ENCODE peak calls at places on chromosomes 5 and 9, in seven cellular contexts. S, D, B, T, G, U and P are unnamed samples.

GRCh38 chr5:176739461-176740051 is 70.8 kb upstream of the UNC5A start:
- DNase-seq in B (no peak), D (no peak), S (no peak), T (no peak), G (no peak), U (no peak), P (no peak)

GRCh38 chr5:141528401-141528984 is 39.6 kb downstream of the PCDHGC5 start:
- DNase-seq in D (no peak), T (no peak), G (no peak), S (peak), B (peak), U (no peak), P (no peak)

GRCh38 chr5:139919308-139919707 is 123.7 kb downstream of the PSD2 start:
- DNase-seq in S (peak), U (no peak), D (no peak), B (peak), G (no peak), T (no peak), P (no peak)

GRCh38 chr5:176695073-176695472 is 47.8 kb downstream of the TSPAN17 start:
- DNase-seq in S (no peak), T (no peak), B (no peak), D (no peak), G (no peak), U (no peak), P (no peak)

GRCh38 chr9:76576344-76576743 is 117.4 kb downstream of the GCNT1 start:
- DNase-seq in S (peak), B (peak), G (no peak), T (peak), U (no peak), D (no peak), P (peak)

GRCh38 chr9:127050152-127050551 is 72.3 kb downstream of the ANGPTL2 start:
- DNase-seq in U (no peak), B (no peak), T (no peak), G (no peak), S (no peak), D (no peak), P (no peak)

GRCh38 chr5:9059920-9060691 is 485.8 kb downstream of the SEMA5A start:
- DNase-seq in S (peak), B (peak), T (no peak), D (peak), U (no peak), G (no peak), P (peak)

GRCh38 chr9:133845659-133845947 is 107.5 kb upstream of the SARDH start:
- DNase-seq in T (no peak), S (no peak), D (no peak), G (no peak), B (no peak), U (no peak), P (no peak)

GRCh38 chr9:91558879-91559278 is 135.2 kb upstream of the NFIL3 start:
- DNase-seq in S (no peak), B (no peak), G (no peak), T (no peak), D (no peak), U (no peak), P (no peak)

GRCh38 chr5:5135957-5136676 is 4.0 kb upstream of the ADAMTS16 start:
- DNase-seq in T (no peak), S (no peak), D (peak), B (no peak), G (no peak), U (no peak), P (no peak)

GRCh38 chr5:3004361-3005080 is 253.0 kb upstream of the IRX2 start:
- DNase-seq in G (no peak), B (no peak), T (no peak), S (no peak), D (no peak), U (no peak), P (no peak)

GRCh38 chr5:24444439-24444838 is 200.3 kb downstream of the CDH10 start:
- DNase-seq in T (no peak), B (no peak), G (no peak), U (no peak), D (no peak), S (no peak), P (no peak)

GRCh38 chr5:119322312-119322947 is 33.4 kb upstream of the TNFAIP8 start:
- DNase-seq in G (no peak), B (no peak), S (no peak), D (no peak), U (no peak), T (no peak), P (no peak)

GRCh38 chr9:115008536-115008935 is 78.1 kb upstream of the TNFSF8 start:
- DNase-seq in D (peak), S (peak), G (peak), B (peak), U (no peak), T (no peak), P (peak)

GRCh38 chr5:158234323-158235158 is 375.6 kb upstream of the CLINT1 start:
- DNase-seq in D (no peak), S (no peak), B (peak), U (no peak), T (no peak), G (peak), P (no peak)

GRCh38 chr9:21557428-21557768 is 75.3 kb upstream of the IFNE start:
- DNase-seq in G (no peak), T (no peak), D (no peak), S (no peak), U (no peak), B (no peak), P (no peak)

GRCh38 chr9:21560281-21560745 is 78.2 kb upstream of the IFNE start:
- DNase-seq in B (no peak), S (no peak), D (no peak), G (no peak), T (no peak), U (no peak), P (no peak)

GRCh38 chr9:21558079-21558478 is 76.0 kb upstream of the IFNE start:
- DNase-seq in B (no peak), S (no peak), T (no peak), U (no peak), D (no peak), G (no peak), P (no peak)

GRCh38 chr9:21559402-21560280 is 77.5 kb upstream of the IFNE start:
- DNase-seq in T (no peak), B (peak), G (peak), D (peak), U (no peak), S (peak), P (peak)

DNA sequence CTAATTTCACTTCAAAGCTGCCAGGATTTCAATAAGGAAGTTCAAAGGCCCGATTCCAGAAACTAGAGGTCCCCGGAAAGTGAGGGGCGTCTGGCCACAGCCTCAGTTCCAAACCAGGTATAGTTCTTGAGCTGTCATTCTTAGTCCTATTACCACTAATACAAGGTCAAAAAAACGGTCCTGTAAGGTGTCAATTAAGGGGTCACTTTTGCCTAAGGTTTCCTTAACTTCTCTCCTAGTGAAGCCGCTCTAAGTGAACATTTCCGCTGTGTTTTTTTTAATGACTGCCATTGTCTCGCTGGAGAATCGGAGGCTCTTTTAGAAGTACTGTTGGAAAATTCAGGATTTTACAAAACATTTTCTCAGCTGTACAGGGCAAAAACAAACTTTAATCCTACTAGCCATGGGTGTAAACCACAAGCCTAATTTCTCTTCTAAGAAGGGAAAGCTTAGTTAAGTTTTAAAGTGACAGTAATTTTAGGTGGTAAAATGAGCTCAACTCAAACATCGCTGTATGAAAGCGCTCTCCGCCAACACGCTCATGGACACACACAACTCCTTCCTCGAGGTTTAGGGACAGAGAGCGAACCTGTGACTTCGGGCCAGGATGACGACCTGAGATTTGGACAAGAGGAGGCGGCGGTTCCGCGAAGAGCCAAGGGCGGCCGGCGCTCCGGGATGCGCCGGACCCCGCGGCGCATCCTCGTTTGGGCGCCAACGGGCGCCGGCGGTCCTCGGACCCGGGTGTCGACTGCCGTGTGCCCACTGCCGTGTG is 76.7 kb upstream of the IFNE start:
- DNase-seq in B (no peak), S (peak), T (no peak), G (peak), U (no peak), D (no peak), P (peak)
- TF ChIP-seq EZH2 in B (no peak), S (no peak), T (no peak), G (peak), U (no peak), D (no peak), P (no peak)

DNA sequence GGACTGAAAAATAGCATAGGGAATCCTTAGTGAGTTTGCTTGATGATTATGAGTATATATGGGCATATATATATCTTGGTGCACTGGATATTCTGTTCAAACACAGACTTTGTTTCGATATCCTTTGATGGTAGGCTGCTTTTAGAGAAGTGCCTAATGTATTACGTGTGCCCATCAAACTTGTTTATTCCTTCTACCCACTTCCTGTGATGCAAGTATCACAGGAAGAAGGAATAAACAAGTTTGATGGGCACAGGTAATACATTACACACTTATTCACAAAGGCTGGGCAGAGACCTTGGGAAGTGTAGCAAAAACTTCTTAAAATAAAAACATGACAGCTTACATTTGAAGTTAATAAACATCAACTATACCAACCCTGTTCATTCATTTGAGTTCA is 364.2 kb downstream of the CHSY3 start:
- DNase-seq in U (no peak), G (no peak), D (peak), S (no peak), B (no peak), T (no peak), P (no peak)
- H3K9ac ChIP-seq in U (no peak), G (no peak), D (no peak), S (no peak), B (no peak), T (no peak), P (no peak)

DNA sequence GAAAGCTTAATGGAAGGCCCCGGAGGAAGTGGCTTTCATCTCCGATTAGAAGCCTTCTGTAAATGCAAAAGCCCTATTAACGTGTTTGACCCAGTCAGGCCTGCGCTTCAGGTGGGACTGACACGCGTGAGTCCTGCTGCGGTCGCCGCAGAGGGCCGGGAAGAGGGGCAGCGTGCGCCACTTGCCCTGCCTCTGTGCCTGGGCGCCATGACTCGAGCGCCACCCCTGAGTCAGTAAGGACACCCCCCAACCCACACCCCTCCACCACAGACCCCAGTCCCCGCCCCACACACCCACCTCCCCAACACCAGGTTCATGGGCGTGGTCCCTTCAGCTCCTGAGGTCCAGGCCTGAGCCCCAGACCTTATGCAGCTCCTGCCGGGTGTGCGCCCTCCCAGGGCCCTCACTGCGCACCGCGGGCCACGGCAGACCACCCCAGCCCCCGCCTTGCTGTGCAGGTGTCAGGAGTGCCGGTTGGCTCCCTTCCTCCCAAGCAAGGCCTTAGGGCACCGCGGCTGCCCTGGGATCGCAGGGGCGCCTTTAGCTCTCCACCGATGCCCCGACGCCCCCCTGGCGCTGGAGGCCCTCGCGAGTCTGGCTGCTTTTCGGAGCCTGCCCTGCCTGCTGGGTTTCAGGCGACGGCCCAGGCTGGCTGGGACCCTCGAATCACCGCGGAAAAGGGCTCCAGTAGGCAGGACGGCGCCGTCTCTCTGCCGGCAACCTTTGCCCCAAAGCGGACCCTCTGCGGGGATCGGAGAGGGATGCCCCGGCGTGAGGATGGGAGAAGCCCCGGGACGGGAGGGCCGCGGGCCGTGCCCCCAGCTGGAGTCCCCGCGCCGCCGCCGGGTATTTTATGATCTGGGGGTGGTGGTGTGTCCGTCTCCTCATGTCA is 625 bp upstream of the OLFM1 start:
- DNase-seq in U (no peak), G (no peak), D (no peak), B (no peak), T (no peak), S (no peak), P (no peak)
- TF ChIP-seq EZH2 in U (no peak), G (no peak), D (no peak), B (peak), T (no peak), S (no peak), P (no peak)

DNA sequence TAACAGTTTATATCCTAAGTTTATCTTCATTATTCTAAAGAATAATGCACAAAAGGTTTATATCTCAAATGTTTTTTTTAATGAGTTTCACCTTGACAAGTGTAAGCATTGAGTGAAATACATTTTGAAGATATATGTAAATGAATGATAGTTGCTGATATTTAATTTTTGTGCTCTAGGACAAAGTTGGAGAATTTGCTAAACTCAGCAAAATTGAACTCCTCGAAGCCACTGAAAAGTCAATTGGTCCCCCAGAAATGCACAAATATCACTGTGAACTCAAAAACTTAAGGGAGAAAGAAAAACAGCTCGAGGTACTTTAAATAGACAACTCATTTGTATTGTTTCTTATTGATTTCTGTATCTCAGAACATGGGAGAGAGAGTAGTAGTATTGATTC is 19.5 kb downstream of the SMC5 start:
- DNase-seq in U (no peak), G (no peak), D (no peak), S (no peak), T (no peak), B (no peak), P (no peak)
- H3K9ac ChIP-seq in U (no peak), G (no peak), D (no peak), S (no peak), T (no peak), B (no peak), P (no peak)

DNA sequence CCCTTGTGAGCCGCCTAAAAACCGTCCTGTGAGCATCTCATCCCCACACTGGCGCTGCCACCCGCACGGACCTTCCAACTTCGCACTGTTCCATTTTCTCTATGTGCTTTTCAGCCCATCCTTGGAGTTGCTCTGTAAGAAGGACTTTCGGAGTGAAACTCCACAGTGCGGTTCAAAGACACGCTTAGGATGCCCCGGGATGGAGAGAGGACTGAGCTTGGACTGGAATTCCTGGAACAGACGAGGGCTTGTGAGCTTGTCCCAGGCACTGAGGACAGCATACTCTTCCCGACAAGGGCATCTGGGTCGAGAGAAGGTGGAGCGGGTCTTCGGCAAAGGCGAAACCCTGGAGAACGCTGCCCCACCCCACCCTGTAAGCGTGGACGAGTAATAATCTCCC is 187.8 kb downstream of the MEF2C start:
- DNase-seq in T (no peak), B (no peak), U (no peak), D (no peak), S (no peak), G (no peak), P (no peak)
- TF ChIP-seq EZH2 in T (no peak), B (peak), U (peak), D (no peak), S (peak), G (peak), P (peak)

GRCh38 chr5:55675119-55675518 is 37.0 kb downstream of the SLC38A9 start:
- DNase-seq in S (peak), B (peak), G (no peak), U (no peak), T (no peak), D (no peak), P (no peak)
- H3K9ac ChIP-seq in S (no peak), B (no peak), G (no peak), U (no peak), T (no peak), D (no peak), P (no peak)

GRCh38 chr5:14665110-14665822 is 748 bp downstream of the OTULIN start:
- DNase-seq in S (peak), D (peak), G (peak), T (no peak), B (no peak), U (peak), P (peak)
- TF ChIP-seq EZH2 in S (no peak), D (no peak), G (peak), T (no peak), B (no peak), U (no peak), P (no peak)

DNA sequence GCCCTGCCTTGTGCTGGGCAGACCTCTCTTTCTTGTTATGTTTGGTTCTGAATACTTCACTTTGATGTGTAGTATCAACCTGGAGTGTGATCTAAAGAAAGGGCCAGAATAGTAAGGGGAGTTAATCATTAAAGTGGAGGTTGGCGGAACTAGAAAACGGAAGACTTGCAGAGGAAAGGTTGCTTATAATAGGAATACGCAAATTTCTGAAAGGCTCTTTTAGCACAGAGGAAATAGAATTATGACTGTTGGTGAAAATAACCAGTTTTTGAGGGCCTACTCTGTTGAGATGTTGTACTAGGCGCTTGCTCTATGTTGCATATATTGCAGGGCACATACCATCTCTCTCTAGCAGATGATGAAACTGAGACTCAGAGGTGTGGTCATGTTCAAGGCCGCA is 68.3 kb downstream of the MELK start:
- DNase-seq in G (no peak), U (no peak), S (no peak), T (peak), D (no peak), B (no peak), P (no peak)
- H3K9ac ChIP-seq in G (no peak), U (no peak), S (no peak), T (no peak), D (no peak), B (no peak), P (no peak)

GRCh38 chr5:179870952-179871351 is 12.3 kb upstream of the MRNIP start:
- DNase-seq in T (no peak), G (no peak), S (no peak), B (no peak), U (no peak), D (no peak), P (no peak)
- TF ChIP-seq EZH2 in T (no peak), G (no peak), S (no peak), B (no peak), U (no peak), D (no peak), P (no peak)